ENCODE peak calls at places on chromosomes 7 and 10, in seven cellular contexts. B is NAMALWA; H is cardiac muscle cell; E is AG20443; S is EL; T is stimulated activated CD4-positive, alpha-beta T cell treated with anti-CD3 and anti-CD28 coated beads, Interleukin-12 subunit alpha, Interleukin-12 subunit beta, amount 100 ng/mL, for 48 hours; A is naive thymus-derived CD8-positive, alpha-beta T cell. Q is an unnamed sample.

GRCh38 chr10:7908541-7909210 is 90.4 kb downstream of the TAF3 start:
- DNase-seq in A (no peak), B (no peak), H (no peak), S (no peak), E (no peak), T (no peak), Q (no peak)

GRCh38 chr7:131105294-131105802 is 222.3 kb upstream of the MKLN1 start:
- DNase-seq in S (peak), A (no peak), T (no peak), E (peak), H (peak), B (no peak), Q (peak)

GRCh38 chr10:101831169-101831811 is 12.3 kb downstream of the KCNIP2 start:
- DNase-seq in A (no peak), S (no peak), E (no peak), B (peak), T (no peak), H (no peak), Q (no peak)

GRCh38 chr7:108442039-108442568 is 14.1 kb downstream of the NRCAM start:
- DNase-seq in B (no peak), T (no peak), A (no peak), E (no peak), H (no peak), S (no peak), Q (no peak)

GRCh38 chr10:116207690-116208089 is 65.3 kb downstream of the GFRA1 start:
- DNase-seq in E (no peak), T (no peak), A (no peak), H (no peak), B (no peak), S (no peak), Q (no peak)

GRCh38 chr7:2138146-2138765 is 94.5 kb downstream of the MAD1L1 start:
- DNase-seq in E (no peak), T (peak), S (no peak), H (no peak), A (peak), B (no peak), Q (no peak)

GRCh38 chr7:125358551-125359167 is 429.0 kb upstream of the POT1 start:
- DNase-seq in B (no peak), T (no peak), H (peak), A (no peak), S (no peak), E (no peak), Q (no peak)

GRCh38 chr7:89103564-89103963 is 308.0 kb upstream of the TEX47 start:
- DNase-seq in S (no peak), B (no peak), T (no peak), E (no peak), H (no peak), A (no peak), Q (no peak)

GRCh38 chr10:16314259-16314658 is 122.6 kb upstream of the PTER start:
- DNase-seq in S (no peak), H (no peak), T (no peak), A (no peak), B (peak), E (no peak), Q (no peak)

GRCh38 chr7:128909605-128910568 is 622 bp downstream of the KCP start:
- DNase-seq in A (no peak), E (peak), T (no peak), S (peak), B (no peak), H (peak), Q (peak)

GRCh38 chr7:87934699-87935372 is 785 bp downstream of the ADAM22 start:
- DNase-seq in B (no peak), T (peak), E (peak), H (peak), S (peak), A (peak), Q (peak)

GRCh38 chr7:106010331-106010730 is 47.3 kb downstream of the CDHR3 start:
- DNase-seq in S (no peak), B (peak), T (no peak), E (no peak), A (no peak), H (peak), Q (peak)

GRCh38 chr10:5449823-5450222 is 37.5 kb downstream of the NET1 start:
- DNase-seq in B (no peak), A (no peak), E (peak), H (peak), T (no peak), S (peak), Q (peak)

GRCh38 chr10:8063128-8063908 is 8.8 kb downstream of the GATA3 start:
- DNase-seq in A (no peak), B (no peak), E (no peak), S (no peak), T (no peak), H (no peak), Q (no peak)

GRCh38 chr10:99938563-99938962 is 71.2 kb downstream of the DNMBP start:
- DNase-seq in A (no peak), T (no peak), S (no peak), B (no peak), H (peak), E (no peak), Q (no peak)

GRCh38 chr10:113875212-113875611 is 20.8 kb downstream of the NHLRC2 start:
- DNase-seq in S (no peak), T (no peak), B (no peak), H (no peak), A (no peak), E (no peak), Q (no peak)

Q was measured in GM23248.